ENCODE peak calls at places on chromosomes 5 and 9, in nine cellular contexts. K is breast epithelium; Z is left lung; M is stomach; V is HepG2; J is naive thymus-derived CD4-positive, alpha-beta T cell; I is CD8-positive, alpha-beta T cell; H is upper lobe of left lung; N is adrenal gland. Q is an unnamed sample.

GRCh38 chr9:97763884-97764283 is 66.7 kb upstream of the XPA start:
- DNase-seq in K (no peak), Z (no peak), M (no peak), V (no peak), J (no peak), I (no peak), H (no peak), N (no peak), Q (no peak)

GRCh38 chr5:139867109-139867508 is 71.5 kb downstream of the PSD2 start:
- DNase-seq in K (no peak), Z (no peak), M (no peak), V (no peak), J (no peak), I (no peak), H (no peak), N (no peak), Q (no peak)

GRCh38 chr9:68777070-68777763 is 72.2 kb downstream of the PIP5K1B start:
- DNase-seq in K (no peak), Z (no peak), M (no peak), V (no peak), J (no peak), I (no peak), H (no peak), N (no peak), Q (no peak)

GRCh38 chr5:123360910-123361309 is 62.3 kb downstream of the CEP120 start:
- DNase-seq in K (no peak), Z (no peak), M (no peak), V (no peak), J (no peak), I (no peak), H (no peak), N (no peak), Q (no peak)

GRCh38 chr9:105157178-105157583 is 87.3 kb upstream of the SLC44A1 start:
- DNase-seq in K (no peak), Z (peak; percentile 60), M (peak; percentile 40), V (peak; percentile 24), J (peak; percentile 53), I (no peak), H (no peak), N (peak; percentile 67), Q (peak; percentile 75)

GRCh38 chr5:158860706-158861105 is 239.0 kb downstream of the EBF1 start:
- DNase-seq in K (no peak), Z (no peak), M (no peak), V (no peak), J (no peak), I (no peak), H (no peak), N (no peak), Q (no peak)

GRCh38 chr5:68331202-68332108 is 115.9 kb downstream of the PIK3R1 start:
- DNase-seq in K (no peak), Z (no peak), M (no peak), V (peak; percentile 7), J (no peak), I (no peak), H (no peak), N (no peak), Q (peak; percentile 69)

GRCh38 chr9:127279717-127280285 is 15.2 kb downstream of the GARNL3 start:
- DNase-seq in K (no peak), Z (no peak), M (no peak), V (peak; percentile 25), J (no peak), I (no peak), H (no peak), N (no peak), Q (no peak)

GRCh38 chr5:59356813-59357381 is 536.6 kb downstream of the PDE4D start:
- DNase-seq in K (no peak), Z (peak; percentile 45), M (peak; percentile 47), V (no peak), J (no peak), I (no peak), H (peak; percentile 61), N (no peak), Q (no peak)
- H3K27ac ChIP-seq in K (no peak overlapping the region), Z (peak overlapping the region; percentile 56), M (peak overlapping the region; percentile 68), V (no peak overlapping the region), J (no peak overlapping the region), I (no peak overlapping the region), H (no peak overlapping the region), N (no peak overlapping the region), Q (no peak overlapping the region)

GRCh38 chr5:132419517-132420468 is 50.3 kb downstream of the SLC22A5 start:
- DNase-seq in K (peak; percentile 64), Z (peak; percentile 80), M (peak; percentile 67), V (peak; percentile 54), J (peak; percentile 59), I (peak; percentile 27), H (peak; percentile 84), N (peak; percentile 59), Q (peak; percentile 72)
- H3K4me3 ChIP-seq in K (no peak overlapping the region), Z (no peak overlapping the region), M (no peak overlapping the region), V (no peak overlapping the region), J (peak overlapping the region; percentile 12), I (peak overlapping the region; percentile 6), H (no peak overlapping the region), N (no peak overlapping the region), Q (no peak overlapping the region)

GRCh38 chr5:180140627-180141006 is 68.4 kb downstream of the RASGEF1C start:
- DNase-seq in K (no peak), Z (no peak), M (peak; percentile 16), V (no peak), J (no peak), I (no peak), H (no peak), N (no peak), Q (no peak)

GRCh38 chr5:180142824-180143610 is 66.0 kb downstream of the RASGEF1C start:
- DNase-seq in K (peak; percentile 5), Z (no peak), M (no peak), V (no peak), J (no peak), I (no peak), H (no peak), N (no peak), Q (no peak)

GRCh38 chr5:180141068-180141660 is 67.8 kb downstream of the RASGEF1C start:
- DNase-seq in K (peak; percentile 11), Z (no peak), M (no peak), V (no peak), J (no peak), I (no peak), H (no peak), N (no peak), Q (no peak)

GRCh38 chr5:180143656-180144364 is 65.2 kb downstream of the RASGEF1C start:
- DNase-seq in K (peak; percentile 6), Z (no peak), M (no peak), V (no peak), J (no peak), I (no peak), H (no peak), N (no peak), Q (no peak)

DNA sequence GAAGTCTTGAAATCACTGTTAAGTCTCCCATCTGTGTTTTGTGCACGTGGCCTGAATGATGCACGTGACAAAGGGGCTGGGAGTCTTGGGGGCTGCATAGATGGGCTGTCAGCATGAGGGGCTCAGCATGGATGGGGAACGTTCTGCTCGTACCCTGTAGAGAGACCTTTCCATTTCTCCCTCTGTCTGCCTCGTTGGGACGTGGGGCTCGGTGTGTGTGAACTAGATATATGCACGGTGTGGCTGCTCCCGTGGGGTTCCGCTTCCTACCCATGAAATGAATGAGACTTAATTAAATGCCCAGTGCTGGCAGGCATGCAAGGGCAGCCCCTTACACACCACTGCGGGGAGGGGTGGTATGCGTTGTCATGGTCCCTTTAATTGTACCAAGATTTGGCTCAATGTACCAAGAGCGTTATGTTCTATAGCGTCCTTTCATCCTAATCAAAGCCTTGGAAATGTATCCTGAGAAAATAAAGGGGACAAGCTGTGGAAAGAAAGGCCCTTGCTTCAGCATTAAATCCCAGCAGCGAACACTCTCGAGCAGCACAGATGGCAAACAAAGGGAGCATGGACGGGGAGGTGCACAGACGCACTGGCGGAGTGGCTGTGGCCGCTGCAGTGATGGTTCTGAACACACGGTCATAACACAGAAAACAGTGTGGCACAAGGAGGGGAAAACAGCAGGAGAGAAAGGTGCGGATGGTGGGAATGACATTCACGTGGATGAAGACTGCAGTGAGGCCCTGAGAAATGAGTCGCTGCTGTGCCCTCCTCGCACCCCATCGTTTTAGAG is 66.8 kb downstream of the RASGEF1C start:
- DNase-seq in K (peak; percentile 1), Z (no peak), M (no peak), V (no peak), J (no peak), I (no peak), H (no peak), N (no peak), Q (no peak)
- H3K27me3 ChIP-seq in K (no peaks in the 10 kb centered on the region), Z (peaks cover 51% of the 10 kb centered on the region), M (peaks cover 53% of the 10 kb centered on the region), V (peaks cover 65% of the 10 kb centered on the region), J (no peaks in the 10 kb centered on the region), I (no peaks in the 10 kb centered on the region), H (no peaks in the 10 kb centered on the region), N (peaks cover 10% of the 10 kb centered on the region), Q (no peaks in the 10 kb centered on the region)

DNA sequence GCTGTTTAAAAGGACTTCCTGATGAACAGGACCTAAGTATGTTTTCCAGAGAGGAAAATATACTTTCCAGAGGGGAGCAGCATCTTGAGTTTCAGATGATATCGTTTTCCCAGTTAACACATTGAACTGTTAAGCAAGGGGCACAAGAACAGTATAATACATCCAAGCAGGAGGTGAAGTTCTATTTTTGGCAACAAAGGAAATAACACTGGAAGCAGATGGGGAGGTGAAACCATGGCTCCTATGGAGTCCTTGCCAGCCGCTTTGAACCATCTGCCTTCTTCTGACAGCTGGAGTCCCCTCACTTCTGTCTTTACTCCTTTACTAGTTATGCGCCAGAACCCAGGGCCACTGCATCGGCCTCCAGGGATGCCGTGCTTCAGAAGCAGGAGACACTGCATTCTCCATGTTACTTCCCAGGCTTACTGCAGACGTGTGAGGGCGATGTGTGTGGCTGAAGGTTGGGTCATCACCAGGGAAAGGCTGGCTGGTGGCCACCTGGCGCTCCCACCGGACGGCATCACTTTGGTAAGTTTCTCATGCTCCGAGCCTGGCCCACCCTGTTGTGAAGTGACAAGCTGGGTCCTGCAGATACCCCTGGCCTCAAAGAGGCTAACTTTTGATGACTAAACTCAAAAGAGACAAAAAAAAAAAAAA is 77.8 kb downstream of the TTLL11 start:
- DNase-seq in K (no peak), Z (no peak), M (no peak), V (no peak), J (no peak), I (no peak), H (peak; percentile 63), N (no peak), Q (no peak)
- H3K27ac ChIP-seq in K (no peak overlapping the region), Z (no peak overlapping the region), M (no peak overlapping the region), V (no peak overlapping the region), J (no peak overlapping the region), I (no peak overlapping the region), H (no peak overlapping the region), N (no peak overlapping the region), Q (no peak overlapping the region)